ENCODE peak calls at places on chromosomes 12 and 14, in nine cellular contexts. B is K562, Z is PC-3, D is fibroblast of lung, L is HepG2, T is neural progenitor cell, J is GM23248, H is hepatocyte, U is GM23338. X is an unnamed sample.

GRCh38 chr14:105907276-105907675 is 380.9 kb downstream of the TMEM121 start:
- DNase-seq in B (no peak), Z (no peak), D (no peak), L (no peak), T (no peak), J (no peak), H (no peak), U (no peak), X (no peak)

GRCh38 chr12:2475984-2476383 is 318.8 kb upstream of the FKBP4 start:
- DNase-seq in B (no peak), Z (no peak), D (no peak), L (no peak), T (no peak), J (no peak), H (no peak), U (no peak), X (no peak)

GRCh38 chr12:56120158-56120846 is 2.2 kb downstream of the ZC3H10 start:
- DNase-seq in B (peak; percentile 48), Z (peak; percentile 73), D (no peak), L (no peak), T (no peak), J (no peak), H (no peak), U (no peak), X (no peak)

GRCh38 chr12:78684419-78684818 is 180.2 kb upstream of the SYT1 start:
- DNase-seq in B (no peak), Z (no peak), D (no peak), L (no peak), T (no peak), J (no peak), H (no peak), U (no peak), X (no peak)

GRCh38 chr12:3049596-3050314 is 27.4 kb upstream of the TSPAN9 start:
- DNase-seq in B (peak; percentile 2), Z (no peak), D (no peak), L (no peak), T (no peak), J (no peak), H (no peak), U (no peak), X (no peak)

GRCh38 chr14:21748869-21749303 is 75.3 kb upstream of the OR4E1 start:
- DNase-seq in B (peak; percentile 5), Z (peak; percentile 72), D (peak; percentile 8), L (peak; percentile 56), T (peak; percentile 78), J (peak; percentile 56), H (peak; percentile 68), U (peak; percentile 88), X (peak; percentile 69)

GRCh38 chr12:54029529-54030441 is 1.5 kb downstream of the HOXC6 start:
- DNase-seq in B (no peak), Z (no peak), D (no peak), L (no peak), T (peak; percentile 62), J (peak; percentile 52), H (no peak), U (peak; percentile 64), X (no peak)

GRCh38 chr12:130826151-130826801 is 12.8 kb downstream of the STX2 start:
- DNase-seq in B (peak; percentile 87), Z (peak; percentile 60), D (peak; percentile 60), L (peak; percentile 33), T (peak; percentile 57), J (peak; percentile 76), H (peak; percentile 48), U (peak; percentile 87), X (no peak)

DNA sequence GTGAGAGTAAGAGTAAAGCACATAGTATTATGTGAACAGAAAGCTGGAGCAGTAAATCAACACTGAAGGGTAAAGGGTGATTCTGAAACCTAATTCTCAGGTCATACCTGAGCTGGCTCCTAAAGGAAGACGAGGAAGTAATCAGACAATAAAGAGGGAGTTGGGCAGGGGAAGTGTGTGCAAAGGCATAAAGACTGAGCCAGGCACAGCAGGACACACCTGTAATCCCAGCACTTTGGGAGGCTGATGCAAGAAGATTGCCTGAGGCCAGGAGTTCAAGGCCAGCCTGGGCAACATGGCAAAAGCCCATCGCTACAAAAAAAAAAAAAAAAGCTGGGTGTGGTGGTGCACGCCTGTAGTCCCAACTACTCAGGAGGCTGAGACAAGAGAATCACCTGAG is 9.6 kb downstream of the ARF3 start:
- DNase-seq in B (no peak), Z (no peak), D (no peak), L (no peak), T (no peak), J (no peak), H (no peak), U (no peak), X (no peak)
- H4K20me1 ChIP-seq in B (peaks cover 4% of the 10 kb centered on the region), Z (peaks cover 25% of the 10 kb centered on the region), D (no peaks in the 10 kb centered on the region), L (peaks cover 5% of the 10 kb centered on the region), T (peaks cover 99% of the 10 kb centered on the region), J (peaks cover 7% of the 10 kb centered on the region), H (peaks cover 75% of the 10 kb centered on the region), U (peaks cover 64% of the 10 kb centered on the region), X (no peaks in the 10 kb centered on the region)

GRCh38 chr12:95940514-95940913 is 1.9 kb downstream of the CCDC38 start:
- DNase-seq in B (no peak), Z (no peak), D (no peak), L (peak; percentile 91), T (no peak), J (no peak), H (no peak), U (no peak), X (no peak)

GRCh38 chr12:95943231-95943842 is at the start of gene AMDHD1:
- DNase-seq in B (no peak), Z (peak; percentile 58), D (peak; percentile 46), L (peak; percentile 45), T (peak; percentile 81), J (peak; percentile 75), H (peak; percentile 83), U (peak; percentile 77), X (peak; percentile 56)

GRCh38 chr12:95942532-95943230 is at the start of gene CCDC38:
- DNase-seq in B (peak; percentile 14), Z (peak; percentile 77), D (peak; percentile 59), L (peak; percentile 88), T (peak; percentile 78), J (peak; percentile 81), H (peak; percentile 85), U (peak; percentile 93), X (peak; percentile 89)

GRCh38 chr12:95944108-95944704 is 1.1 kb downstream of the AMDHD1 start:
- DNase-seq in B (no peak), Z (no peak), D (no peak), L (no peak), T (no peak), J (peak; percentile 0), H (no peak), U (no peak), X (no peak)

DNA sequence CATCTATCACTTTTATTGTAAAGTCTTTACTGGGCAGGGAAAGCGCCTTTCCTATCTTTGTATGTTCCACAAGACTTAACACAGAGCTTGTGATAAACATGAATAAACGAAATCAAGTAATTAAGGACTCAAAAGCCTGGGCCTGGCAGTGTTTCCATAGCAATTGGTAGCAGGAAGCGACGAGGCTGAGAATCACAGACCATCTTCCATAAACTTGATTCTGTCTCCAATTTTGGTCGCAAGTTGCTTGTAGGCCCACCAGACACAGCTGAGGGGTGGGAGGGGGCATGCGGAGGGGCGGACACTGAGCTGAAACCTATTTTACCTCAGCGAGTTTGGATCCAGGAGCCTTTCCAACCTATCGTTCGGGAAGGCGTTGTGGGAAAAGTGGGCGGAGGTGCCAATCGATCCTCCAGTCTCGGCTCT is 295 bp downstream of the CCDC38 start:
- DNase-seq in B (no peak), Z (no peak), D (no peak), L (peak; percentile 46), T (no peak), J (peak; percentile 31), H (no peak), U (peak; percentile 80), X (no peak)
- TF ChIP-seq EZH2 in B (no peak), Z (no peak), D (no peak), L (no peak), T (no peak), J (no peak), H (no peak), U (no peak), X (no peak)

GRCh38 chr12:6953417-6954315 is 2.5 kb downstream of the PTPN6 start:
- DNase-seq in B (no peak), Z (no peak), D (no peak), L (no peak), T (no peak), J (no peak), H (no peak), U (no peak), X (peak; percentile 82)

GRCh38 chr12:6951551-6952120 is 480 bp downstream of the PTPN6 start:
- DNase-seq in B (no peak), Z (no peak), D (no peak), L (no peak), T (no peak), J (no peak), H (no peak), U (no peak), X (no peak)

GRCh38 chr12:6950944-6951540 is at the start of gene PTPN6:
- DNase-seq in B (no peak), Z (no peak), D (no peak), L (no peak), T (no peak), J (no peak), H (no peak), U (no peak), X (no peak)

GRCh38 chr12:6952860-6953416 is 1.8 kb downstream of the PTPN6 start:
- DNase-seq in B (no peak), Z (no peak), D (no peak), L (no peak), T (no peak), J (no peak), H (no peak), U (no peak), X (no peak)

GRCh38 chr12:6952121-6952859 is 1.1 kb downstream of the PTPN6 start:
- DNase-seq in B (no peak), Z (no peak), D (no peak), L (no peak), T (no peak), J (no peak), H (no peak), U (no peak), X (no peak)
- H3K4me1 ChIP-seq in B (peaks cover 54% of the 10 kb centered on the region), Z (no peaks in the 10 kb centered on the region), D (no peaks in the 10 kb centered on the region), L (peaks cover 10% of the 10 kb centered on the region), T (no peaks in the 10 kb centered on the region), J (no peaks in the 10 kb centered on the region), H (peaks cover 3% of the 10 kb centered on the region), U (peaks cover 13% of the 10 kb centered on the region), X (peaks cover 67% of the 10 kb centered on the region)

GRCh38 chr14:93105362-93105761 is 10.4 kb downstream of the ITPK1 start:
- DNase-seq in B (no peak), Z (peak; percentile 50), D (peak; percentile 62), L (no peak), T (no peak), J (peak; percentile 71), H (no peak), U (no peak), X (no peak)

GRCh38 chr14:93104961-93105360 is 10.8 kb downstream of the ITPK1 start:
- DNase-seq in B (no peak), Z (no peak), D (no peak), L (peak; percentile 35), T (no peak), J (no peak), H (no peak), U (peak; percentile 74), X (no peak)

GRCh38 chr14:93107383-93107782 is 8.3 kb downstream of the ITPK1 start:
- DNase-seq in B (no peak), Z (no peak), D (no peak), L (no peak), T (no peak), J (no peak), H (no peak), U (no peak), X (no peak)

GRCh38 chr14:93108105-93108504 is 7.6 kb downstream of the ITPK1 start:
- DNase-seq in B (no peak), Z (no peak), D (no peak), L (no peak), T (no peak), J (no peak), H (no peak), U (no peak), X (no peak)

GRCh38 chr14:93106541-93107156 is 9.1 kb downstream of the ITPK1 start:
- DNase-seq in B (no peak), Z (no peak), D (no peak), L (no peak), T (no peak), J (no peak), H (no peak), U (no peak), X (no peak)
- H4K20me1 ChIP-seq in B (peaks cover 5% of the 10 kb centered on the region), Z (no peaks in the 10 kb centered on the region), D (no peaks in the 10 kb centered on the region), L (peaks cover 12% of the 10 kb centered on the region), T (peaks cover 39% of the 10 kb centered on the region), J (peaks cover 5% of the 10 kb centered on the region), H (peaks cover 27% of the 10 kb centered on the region), U (peaks cover 65% of the 10 kb centered on the region), X (no peaks in the 10 kb centered on the region)